ENCODE peak calls at places on chromosomes 1 and 21, in ten cellular contexts. F is upper lobe of left lung, G is H1, W is GM23338, P is HCT116, I is Panc1, U is K562, Z is prostate gland, S is sigmoid colon, N is breast epithelium. T is an unnamed sample.

GRCh38 chr1:220970311-220970710 is 91.1 kb downstream of the HLX start:
- DNase-seq in U (no peak), F (no peak), Z (no peak), S (no peak), I (no peak), N (no peak), P (no peak), G (no peak), W (no peak), T (no peak)

GRCh38 chr21:25578070-25578961 is 29.0 kb downstream of the MRPL39 start:
- DNase-seq in I (no peak), G (no peak), Z (no peak), W (no peak), P (no peak), N (no peak), U (no peak), S (no peak), F (no peak), T (no peak)

GRCh38 chr1:99441234-99442095 is 177.2 kb downstream of the PLPPR4 start:
- DNase-seq in S (no peak), I (no peak), Z (no peak), W (no peak), U (no peak), F (no peak), P (no peak), N (no peak), G (no peak), T (no peak)

GRCh38 chr1:54846716-54847284 is 40.2 kb downstream of the DHCR24 start:
- DNase-seq in S (no peak), P (no peak), Z (no peak), U (no peak), N (peak; percentile 24), G (no peak), W (no peak), F (peak; percentile 11), I (no peak), T (no peak)

GRCh38 chr1:212167098-212167497 is 118.1 kb upstream of the PPP2R5A start:
- DNase-seq in Z (no peak), W (no peak), I (no peak), S (peak; percentile 65), F (no peak), G (no peak), P (no peak), N (no peak), U (no peak), T (no peak)

GRCh38 chr1:228336308-228337030 is 70.2 kb downstream of the TRIM11 start:
- DNase-seq in F (peak; percentile 14), I (no peak), W (no peak), U (no peak), P (no peak), G (no peak), N (peak; percentile 37), S (peak; percentile 62), Z (no peak), T (peak; percentile 2)

GRCh38 chr1:156840880-156841279 is 18.0 kb downstream of the INSRR start:
- DNase-seq in P (no peak), I (no peak), S (no peak), G (no peak), U (no peak), W (no peak), N (no peak), F (no peak), Z (no peak), T (no peak)

GRCh38 chr1:246146811-246147210 is 360.3 kb downstream of the SMYD3 start:
- DNase-seq in U (no peak), N (no peak), F (no peak), W (no peak), Z (no peak), I (no peak), G (no peak), P (no peak), S (no peak), T (no peak)

GRCh38 chr21:31252611-31253010 is 91.5 kb downstream of the TIAM1 start:
- DNase-seq in N (no peak), U (no peak), W (peak; percentile 27), P (no peak), S (no peak), I (no peak), F (no peak), G (no peak), Z (no peak), T (no peak)

GRCh38 chr1:230270185-230270939 is 155.8 kb downstream of the PGBD5 start:
- DNase-seq in Z (no peak), I (no peak), N (peak; percentile 9), G (no peak), P (no peak), S (no peak), U (no peak), F (no peak), W (no peak), T (no peak)

GRCh38 chr1:84776639-84777038 is 86.4 kb upstream of the SSX2IP start:
- DNase-seq in P (no peak), G (no peak), W (no peak), I (no peak), Z (no peak), S (no peak), N (no peak), F (no peak), U (no peak), T (no peak)

GRCh38 chr1:19969898-19970660 is 9.3 kb downstream of the PLA2G2A start:
- DNase-seq in U (no peak), G (no peak), W (no peak), P (no peak), N (no peak), Z (no peak), S (no peak), I (no peak), F (no peak), T (no peak)

GRCh38 chr1:42860339-42861013 is 14.1 kb downstream of the ZNF691 start:
- DNase-seq in F (no peak), S (no peak), P (no peak), G (no peak), U (no peak), W (peak; percentile 28), I (no peak), N (no peak), Z (no peak), T (no peak)
- TF ChIP-seq CTCF in F (no peak), S (no peak), P (no peak), G (peak; percentile 13), U (no peak), W (peak; percentile 33), I (no peak), N (no peak), Z (no peak), T (no peak)

GRCh38 chr1:234770924-234771540 is 161.1 kb upstream of the IRF2BP2 start:
- DNase-seq in Z (no peak), P (no peak), W (no peak), S (no peak), F (no peak), I (no peak), N (no peak), U (no peak), G (no peak), T (no peak)

GRCh38 chr1:234769284-234769998 is 159.5 kb upstream of the IRF2BP2 start:
- DNase-seq in P (no peak), S (no peak), U (no peak), I (no peak), Z (no peak), G (no peak), N (no peak), F (no peak), W (no peak), T (no peak)

GRCh38 chr1:234771642-234772344 is 161.8 kb upstream of the IRF2BP2 start:
- DNase-seq in P (no peak), F (no peak), Z (no peak), G (no peak), I (no peak), N (no peak), W (no peak), S (no peak), U (no peak), T (no peak)

GRCh38 chr1:234768569-234769283 is 158.7 kb upstream of the IRF2BP2 start:
- DNase-seq in P (no peak), Z (no peak), F (no peak), N (no peak), G (no peak), U (no peak), S (no peak), W (no peak), I (no peak), T (peak; percentile 51)

DNA sequence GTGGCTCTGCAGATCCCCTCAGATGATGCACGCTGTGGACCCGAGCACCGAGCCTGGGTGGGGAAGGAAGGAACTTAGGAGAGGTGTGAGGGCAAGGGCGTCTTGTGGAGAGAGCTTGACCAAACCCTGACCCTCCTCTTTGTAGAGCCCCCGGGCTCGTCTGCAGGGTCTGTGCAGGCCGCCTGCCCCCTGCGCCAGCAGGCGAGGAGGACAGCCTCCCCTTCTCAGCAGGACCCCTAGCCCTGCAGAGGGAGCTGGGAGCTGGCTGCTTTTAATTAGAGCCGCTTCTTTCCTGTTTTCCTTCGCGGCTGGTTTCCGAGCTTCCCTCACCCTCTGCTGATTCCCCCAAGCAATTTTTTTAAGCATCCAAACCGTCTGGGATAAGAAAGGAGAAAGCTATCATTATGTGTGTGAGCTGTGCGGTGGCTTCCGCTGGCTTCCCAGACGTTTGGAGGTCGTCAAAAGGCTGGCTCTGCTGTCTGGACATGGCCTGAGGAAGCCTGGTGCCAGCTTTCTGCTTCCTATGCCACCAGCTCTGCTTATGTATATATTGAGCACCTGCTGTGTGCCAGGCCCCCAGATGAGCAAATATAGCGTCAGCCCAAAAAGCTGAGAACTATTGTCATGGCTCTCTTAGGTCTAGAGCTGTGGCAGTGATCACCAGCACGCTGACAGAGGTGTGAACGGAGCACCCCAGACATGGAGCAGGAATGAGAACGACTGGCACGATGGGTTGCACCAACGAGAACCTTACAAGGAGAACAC is 160.2 kb upstream of the IRF2BP2 start:
- DNase-seq in W (no peak), U (no peak), Z (no peak), I (no peak), P (no peak), F (no peak), N (no peak), G (no peak), S (no peak), T (no peak)
- TF ChIP-seq POLR2AphosphoS5 in W (no peak), U (no peak), Z (no peak), I (no peak), P (no peak), F (no peak), N (no peak), G (no peak), S (no peak), T (no peak)

DNA sequence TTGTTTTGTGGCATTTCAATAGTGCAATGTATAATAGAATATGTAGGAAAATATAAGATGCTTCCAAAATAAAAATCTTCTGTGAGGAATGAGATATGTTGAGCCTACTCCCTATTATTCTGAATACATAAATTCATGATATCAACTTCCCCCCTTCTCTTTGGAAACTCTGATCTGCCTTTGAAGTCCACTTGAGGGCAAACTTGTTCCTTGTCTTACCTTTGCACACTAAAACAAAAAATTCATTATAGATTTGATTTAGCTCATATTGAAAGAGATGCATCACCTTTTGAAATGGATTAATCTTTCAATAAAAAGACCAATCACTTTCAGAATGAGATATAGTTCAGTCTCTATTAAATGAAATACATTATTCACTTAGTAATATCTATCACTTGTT is 580.7 kb upstream of the ADGRL4 start:
- DNase-seq in I (no peak), N (no peak), S (no peak), P (no peak), U (no peak), F (no peak), Z (no peak), G (no peak), W (no peak), T (no peak)
- TF ChIP-seq CTCF in I (no peak), N (no peak), S (no peak), P (no peak), U (no peak), F (no peak), Z (no peak), G (no peak), W (no peak), T (no peak)

GRCh38 chr21:44905725-44906084 is 15.0 kb downstream of the ITGB2 start:
- DNase-seq in I (no peak), P (no peak), Z (no peak), N (no peak), S (no peak), W (no peak), U (no peak), G (no peak), F (peak; percentile 52), T (no peak)
- TF ChIP-seq POLR2AphosphoS5 in I (no peak), P (no peak), Z (no peak), N (no peak), S (no peak), W (no peak), U (no peak), G (no peak), F (no peak), T (no peak)